ENCODE peak calls at places on chromosomes 13 and 19, in seven cellular contexts. J is AG09309, Q is breast epithelium, I is testis, M is fibroblast of the aortic adventitia, K is fibroblast of villous mesenchyme, A is GM23338. O is an unnamed sample.
A peak's percentile ranks its signal among the peaks of the same experiment; 100 is the strongest.

GRCh38 chr13:42420304-42420703 is 148.4 kb downstream of the AKAP11 start:
- DNase-seq in K (no peak), Q (no peak), A (no peak), J (no peak), M (no peak), I (no peak), O (no peak)

GRCh38 chr13:106129993-106130392 is 405.5 kb downstream of the EFNB2 start:
- DNase-seq in I (no peak), M (no peak), K (no peak), J (no peak), Q (no peak), A (no peak), O (no peak)

GRCh38 chr13:32811297-32811800 is 204.9 kb upstream of the KL start:
- DNase-seq in A (no peak), M (no peak), I (no peak), K (peak; percentile 68), J (peak; percentile 20), Q (no peak), O (no peak)

GRCh38 chr13:44174769-44175425 is 198.7 kb upstream of the SERP2 start:
- DNase-seq in M (peak; percentile 86), Q (no peak), A (no peak), J (no peak), K (peak; percentile 75), I (peak; percentile 50), O (no peak)

GRCh38 chr19:19817357-19817756 is 4.2 kb downstream of the ZNF506 start:
- DNase-seq in A (no peak), K (no peak), M (no peak), I (no peak), Q (no peak), J (no peak), O (no peak)

GRCh38 chr19:30082168-30082567 is 140.1 kb downstream of the URI1 start:
- DNase-seq in J (no peak), M (no peak), Q (no peak), K (no peak), A (no peak), I (no peak), O (no peak)

GRCh38 chr19:2603320-2603719 is 99.2 kb downstream of the GNG7 start:
- DNase-seq in K (peak; percentile 45), I (peak; percentile 66), M (peak; percentile 82), Q (no peak), J (no peak), A (peak; percentile 75), O (no peak)

GRCh38 chr13:49220035-49220855 is at the start of gene MLNR:
- DNase-seq in I (peak; percentile 29), J (no peak), K (peak; percentile 47), M (no peak), Q (no peak), A (peak; percentile 76), O (no peak)

GRCh38 chr19:17616961-17617806 is 61.7 kb downstream of the COLGALT1 start:
- DNase-seq in I (peak; percentile 92), Q (no peak), J (no peak), A (peak; percentile 94), K (peak; percentile 4), M (no peak), O (no peak)

GRCh38 chr13:84400711-84401110 is 518.4 kb upstream of the SLITRK1 start:
- DNase-seq in M (peak; percentile 86), K (no peak), Q (no peak), A (no peak), I (no peak), J (peak; percentile 73), O (no peak)

GRCh38 chr19:34794289-34794960 is 21.4 kb upstream of the ZNF599 start:
- DNase-seq in A (no peak), Q (no peak), J (no peak), I (no peak), M (no peak), K (no peak), O (no peak)

GRCh38 chr13:30696278-30697176 is 38.8 kb upstream of the ALOX5AP start:
- DNase-seq in J (no peak), I (no peak), A (peak; percentile 25), K (peak; percentile 40), M (no peak), Q (no peak), O (no peak)

GRCh38 chr13:70370924-70371323 is 262.7 kb upstream of the KLHL1 start:
- DNase-seq in J (no peak), I (no peak), M (no peak), A (peak; percentile 9), Q (no peak), K (no peak), O (no peak)

GRCh38 chr19:10332158-10332964 is 968 bp downstream of the RAVER1 start:
- DNase-seq in Q (no peak), J (no peak), M (no peak), K (no peak), I (no peak), A (no peak), O (no peak)

GRCh38 chr13:33186851-33187250 is 98.7 kb downstream of the STARD13 start:
- DNase-seq in Q (no peak), M (no peak), J (no peak), I (no peak), A (peak; percentile 65), K (peak; percentile 90), O (no peak)

GRCh38 chr19:47391510-47392223 is 27.7 kb downstream of the MEIS3 start:
- DNase-seq in K (peak; percentile 76), M (peak; percentile 80), Q (peak; percentile 30), I (peak; percentile 81), A (peak; percentile 98), J (peak; percentile 21), O (peak; percentile 51)

GRCh38 chr13:44230736-44231135 is 142.9 kb upstream of the SERP2 start:
- DNase-seq in Q (no peak), I (no peak), A (no peak), M (peak; percentile 60), J (no peak), K (peak; percentile 52), O (no peak)

GRCh38 chr13:100506600-100507422 is 81.8 kb downstream of the GGACT start:
- DNase-seq in M (no peak), J (no peak), A (no peak), I (no peak), Q (no peak), K (no peak), O (no peak)

GRCh38 chr19:54949412-54949811 is 2.1 kb upstream of the NLRP7 start:
- DNase-seq in A (no peak), Q (no peak), M (no peak), K (no peak), J (no peak), I (no peak), O (no peak)

GRCh38 chr19:944171-944567 is 18.3 kb downstream of the ARID3A start:
- DNase-seq in J (no peak), Q (no peak), M (peak; percentile 87), I (peak; percentile 92), A (no peak), K (peak; percentile 96), O (no peak)

GRCh38 chr19:32361574-32362317 is 16.3 kb downstream of the ZNF507 start:
- DNase-seq in I (no peak), Q (no peak), K (no peak), M (no peak), J (no peak), A (no peak), O (no peak)

GRCh38 chr19:12198136-12198535 is 35.2 kb downstream of the ZNF136 start:
- DNase-seq in K (no peak), I (no peak), M (no peak), J (no peak), A (no peak), Q (no peak), O (no peak)

GRCh38 chr19:12200020-12200419 is 37.1 kb downstream of the ZNF136 start:
- DNase-seq in K (no peak), Q (no peak), M (no peak), A (no peak), J (no peak), I (no peak), O (no peak)

GRCh38 chr19:12205296-12205695 is 42.4 kb downstream of the ZNF136 start:
- DNase-seq in A (no peak), M (no peak), Q (no peak), I (no peak), K (no peak), J (no peak), O (no peak)

GRCh38 chr19:12208221-12208620 is 45.3 kb downstream of the ZNF136 start:
- DNase-seq in M (no peak), K (no peak), J (no peak), I (no peak), Q (no peak), A (no peak), O (no peak)

GRCh38 chr19:12202250-12202649 is 39.4 kb downstream of the ZNF136 start:
- DNase-seq in J (no peak), M (no peak), Q (no peak), K (no peak), A (peak; percentile 81), I (peak; percentile 44), O (no peak)
- TF ChIP-seq CTCF in J (peak; percentile 28), M (no peak), Q (peak; percentile 19), K (peak; percentile 6), A (peak; percentile 66), I (no peak), O (no peak)

GRCh38 chr13:27372896-27373295 is 51.5 kb upstream of the GTF3A start:
- DNase-seq in Q (no peak), K (no peak), A (peak; percentile 47), M (no peak), I (no peak), J (no peak), O (no peak)
- TF ChIP-seq CTCF in Q (no peak), K (no peak), A (no peak), M (no peak), I (no peak), J (no peak), O (no peak)

GRCh38 chr13:55234311-55234710 is 1906.4 kb upstream of the PRR20A start:
- DNase-seq in K (no peak), I (no peak), J (no peak), Q (no peak), A (no peak), M (no peak), O (no peak)

GRCh38 chr13:55230570-55230908 is 1910.2 kb upstream of the PRR20A start:
- DNase-seq in Q (no peak), A (peak; percentile 61), J (no peak), K (no peak), M (no peak), I (no peak), O (no peak)

DNA sequence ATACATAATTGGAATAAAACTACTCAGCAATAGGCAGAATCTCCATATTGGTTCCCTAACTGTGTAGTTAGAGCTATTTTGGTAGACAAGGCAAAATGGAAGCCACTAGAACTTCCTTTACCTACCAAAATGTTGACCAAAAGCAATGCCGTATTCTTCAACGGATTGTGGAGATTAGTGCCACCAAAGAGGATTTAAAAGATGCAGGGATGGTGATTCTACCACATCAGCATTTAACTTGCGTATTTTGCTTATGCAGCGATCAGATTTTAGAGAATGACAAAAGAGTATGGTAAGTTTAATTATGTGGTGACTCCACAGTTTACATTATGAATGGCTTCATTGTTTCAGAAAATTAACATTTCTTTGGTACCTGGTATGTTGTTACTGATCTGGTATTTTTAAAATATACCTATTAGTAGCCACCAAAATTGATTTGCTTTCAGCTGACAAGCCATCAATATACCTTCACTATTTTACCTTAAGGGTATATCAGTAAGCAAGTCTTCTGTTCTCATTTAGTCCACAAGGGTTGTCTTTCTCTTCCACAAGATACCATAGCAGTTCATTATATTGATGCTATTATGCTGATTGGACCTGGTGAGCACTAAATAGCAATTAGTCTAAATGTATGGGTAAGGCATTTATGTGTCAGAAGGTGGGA is 1910.7 kb upstream of the PRR20A start:
- DNase-seq in K (no peak), M (no peak), I (no peak), J (no peak), A (peak; percentile 15), Q (no peak), O (no peak)
- TF ChIP-seq CTCF in K (no peak), M (no peak), I (no peak), J (no peak), A (no peak), Q (no peak), O (no peak)

GRCh38 chr13:19959141-19959830 is 759 bp downstream of the ZMYM2 start:
- DNase-seq in J (no peak), I (peak; percentile 62), K (peak; percentile 57), A (peak; percentile 61), Q (peak; percentile 30), M (peak; percentile 38), O (peak; percentile 31)
- TF ChIP-seq CTCF in J (peak; percentile 25), I (peak; percentile 28), K (no peak), A (no peak), Q (peak; percentile 40), M (peak; percentile 41), O (no peak)